ENCODE peak calls at places on chromosomes 4 and X, in six cellular contexts. F is cardiac fibroblast, W is upper lobe of right lung, L is ascending aorta, B is choroid plexus epithelial cell, A is breast epithelium. Z is an unnamed sample.

GRCh38 chr4:90536408-90536807 is 409.2 kb downstream of the CCSER1 start:
- DNase-seq in F (no peak), W (no peak), L (no peak), B (no peak), A (no peak), Z (no peak)

GRCh38 chr4:120801171-120801758 is 121.3 kb downstream of the PRDM5 start:
- DNase-seq in F (peak), W (no peak), L (peak), B (peak), A (no peak), Z (peak)

GRCh38 chr4:139746430-139746829 is 80.8 kb downstream of the MGST2 start:
- DNase-seq in F (no peak), W (no peak), L (no peak), B (peak), A (no peak), Z (no peak)

GRCh38 chrX:120380699-120381098 is 18.8 kb downstream of the ATP1B4 start:
- DNase-seq in F (peak), W (no peak), L (no peak), B (peak), A (no peak), Z (peak)

GRCh38 chr4:76622126-76622525 is 187.1 kb downstream of the SHROOM3 start:
- DNase-seq in F (no peak), W (no peak), L (no peak), B (no peak), A (no peak), Z (no peak)

GRCh38 chr4:28225005-28225404 is 1364.4 kb downstream of the STIM2 start:
- DNase-seq in F (peak), W (no peak), L (no peak), B (peak), A (no peak), Z (peak)

GRCh38 chr4:160175064-160175643 is 1072.3 kb downstream of the RAPGEF2 start:
- DNase-seq in F (no peak), W (peak), L (no peak), B (peak), A (no peak), Z (no peak)

GRCh38 chr4:150960079-150960478 is 55.0 kb downstream of the LRBA start:
- DNase-seq in F (peak), W (no peak), L (no peak), B (peak), A (no peak), Z (peak)

GRCh38 chr4:71586087-71586763 is 197.7 kb downstream of the GC start:
- DNase-seq in F (no peak), W (no peak), L (no peak), B (no peak), A (no peak), Z (no peak)

GRCh38 chrX:34629572-34629971 is 27.5 kb downstream of the TMEM47 start:
- DNase-seq in F (peak), W (no peak), L (no peak), B (no peak), A (no peak), Z (no peak)

GRCh38 chr4:141275834-141276233 is 55.1 kb downstream of the ZNF330 start:
- DNase-seq in F (peak), W (no peak), L (no peak), B (peak), A (no peak), Z (peak)

GRCh38 chr4:74157116-74157742 is 689 bp upstream of the MTHFD2L start:
- DNase-seq in F (peak), W (no peak), L (no peak), B (peak), A (no peak), Z (peak)

GRCh38 chr4:143084566-143084965 is 100.2 kb upstream of the USP38 start:
- DNase-seq in F (no peak), W (no peak), L (no peak), B (no peak), A (no peak), Z (no peak)

GRCh38 chr4:77599378-77599777 is 6.2 kb upstream of the CXCL13 start:
- DNase-seq in F (peak), W (no peak), L (no peak), B (peak), A (no peak), Z (peak)

GRCh38 chr4:186554890-186555827 is at the start of gene MTNR1A:
- DNase-seq in F (no peak), W (no peak), L (no peak), B (peak), A (no peak), Z (peak)

GRCh38 chr4:46715468-46715867 is 193.6 kb downstream of the COX7B2 start:
- DNase-seq in F (no peak), W (no peak), L (no peak), B (no peak), A (no peak), Z (no peak)

GRCh38 chr4:5322321-5322720 is 271.0 kb downstream of the STK32B start:
- DNase-seq in F (no peak), W (no peak), L (no peak), B (no peak), A (no peak), Z (no peak)

GRCh38 chr4:119750771-119751170 is 122.2 kb upstream of the PDE5A start:
- DNase-seq in F (no peak), W (no peak), L (peak), B (no peak), A (no peak), Z (no peak)

GRCh38 chr4:155566241-155566823 is 100.3 kb upstream of the GUCY1A1 start:
- DNase-seq in F (peak), W (no peak), L (no peak), B (no peak), A (no peak), Z (peak)

GRCh38 chr4:37981844-37982720 is 21.9 kb downstream of the PTTG2 start:
- DNase-seq in F (peak), W (no peak), L (no peak), B (peak), A (no peak), Z (peak)

GRCh38 chr4:61531188-61531587 is 331.1 kb downstream of the ADGRL3 start:
- DNase-seq in F (no peak), W (no peak), L (no peak), B (no peak), A (no peak), Z (no peak)

GRCh38 chr4:152571296-152571695 is 35.4 kb upstream of the FBXW7 start:
- DNase-seq in F (no peak), W (no peak), L (no peak), B (no peak), A (no peak), Z (no peak)

GRCh38 chr4:107599841-107600240 is 120.2 kb downstream of the PAPSS1 start:
- DNase-seq in F (no peak), W (no peak), L (no peak), B (no peak), A (no peak), Z (no peak)

GRCh38 chr4:121243476-121243875 is 79.4 kb upstream of the TNIP3 start:
- DNase-seq in F (no peak), W (no peak), L (no peak), B (peak), A (no peak), Z (no peak)

GRCh38 chr4:114780205-114780604 is 181.6 kb downstream of the UGT8 start:
- DNase-seq in F (peak), W (no peak), L (no peak), B (peak), A (no peak), Z (peak)

GRCh38 chrX:1582686-1583437 is 8.5 kb upstream of the AKAP17A start:
- DNase-seq in F (no peak), W (no peak), L (no peak), B (peak), A (no peak), Z (peak)

GRCh38 chrX:40153335-40154221 is 55.8 kb upstream of the BCOR start:
- DNase-seq in F (no peak), W (peak), L (no peak), B (peak), A (no peak), Z (peak)

GRCh38 chr4:8182858-8183725 is 16.0 kb upstream of the SH3TC1 start:
- DNase-seq in F (peak), W (peak), L (no peak), B (peak), A (peak), Z (peak)

DNA sequence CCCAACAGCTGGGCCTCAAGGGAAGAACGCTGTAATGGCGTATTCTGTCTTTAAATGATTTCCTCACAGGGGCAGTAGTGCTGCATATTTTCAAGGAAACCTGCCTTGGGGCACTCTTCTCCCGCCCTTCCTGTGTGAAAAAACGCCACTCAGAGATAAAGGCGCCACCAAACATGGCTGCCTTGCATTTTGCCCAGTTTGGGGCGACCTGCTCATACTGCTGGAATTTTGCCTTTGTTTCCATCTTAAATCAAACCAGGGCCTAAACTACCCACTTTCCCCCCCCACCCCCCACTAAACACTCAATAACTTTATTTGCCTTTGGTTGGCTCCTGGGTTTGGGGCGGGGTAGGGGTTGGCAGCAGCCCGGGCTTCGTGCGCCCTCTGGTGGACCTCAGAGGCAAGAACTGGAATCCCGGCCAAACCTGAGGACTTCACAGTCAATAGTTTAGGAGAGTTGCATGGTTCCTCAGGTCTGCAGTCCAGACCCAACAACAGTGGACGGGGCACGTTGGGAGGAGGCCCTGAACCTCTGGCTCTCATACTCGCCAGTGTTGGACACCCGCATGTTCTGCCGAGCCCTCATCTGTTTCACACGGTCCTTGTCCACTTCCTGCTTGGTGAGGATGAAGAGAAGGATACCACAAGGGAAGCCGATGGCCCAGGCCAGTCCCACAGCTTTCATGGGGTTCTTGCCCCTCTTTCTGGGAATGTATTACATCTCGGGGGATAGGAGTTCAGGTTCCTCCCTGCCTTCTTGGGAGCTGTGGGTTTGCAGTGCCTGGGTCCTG is 220.1 kb upstream of the STK26 start:
- DNase-seq in F (no peak), W (no peak), L (peak), B (no peak), A (peak), Z (no peak)
- H3K4me3 ChIP-seq in F (no peak), W (no peak), L (peak), B (no peak), A (peak), Z (no peak)

DNA sequence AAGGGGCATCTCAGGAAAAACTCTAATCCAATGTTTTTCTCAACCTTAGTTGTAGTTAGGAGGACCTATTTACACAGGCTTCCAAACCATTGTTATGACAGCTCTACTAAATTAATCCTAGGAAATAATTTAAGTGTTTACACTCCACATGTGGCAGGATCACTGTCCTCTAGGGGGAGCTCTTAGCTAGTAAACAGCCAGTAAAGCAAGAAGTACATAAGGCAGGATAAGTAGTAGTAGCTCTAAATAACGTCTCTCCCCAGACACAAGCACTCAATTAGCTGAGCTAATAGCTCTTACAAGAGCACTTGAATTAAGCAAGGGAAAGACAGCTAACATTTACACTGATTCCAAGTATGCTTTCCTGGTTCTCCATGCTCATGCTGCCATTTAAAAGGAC is 37.3 kb downstream of the NUDT11 start:
- DNase-seq in F (peak), W (no peak), L (no peak), B (peak), A (no peak), Z (peak)
- TF ChIP-seq CTCF in F (peak), W (peak), L (no peak), B (peak), A (no peak), Z (peak)

GRCh38 chr4:55794053-55794452 is 25.5 kb upstream of the EXOC1L start:
- DNase-seq in F (no peak), W (no peak), L (no peak), B (no peak), A (no peak), Z (no peak)

GRCh38 chr4:55791666-55792065 is 27.9 kb upstream of the EXOC1L start:
- DNase-seq in F (peak), W (no peak), L (no peak), B (peak), A (no peak), Z (peak)

GRCh38 chr4:55795342-55795741 is 24.2 kb upstream of the EXOC1L start:
- DNase-seq in F (no peak), W (no peak), L (no peak), B (no peak), A (no peak), Z (no peak)

GRCh38 chr4:55793479-55793878 is 26.1 kb upstream of the EXOC1L start:
- DNase-seq in F (no peak), W (peak), L (no peak), B (no peak), A (no peak), Z (no peak)
- H3K4me3 ChIP-seq in F (peak), W (peak), L (peak), B (peak), A (peak), Z (peak)

GRCh38 chrX:32741910-32742309 is 469.4 kb downstream of the DMD start:
- DNase-seq in F (no peak), W (no peak), L (no peak), B (no peak), A (no peak), Z (no peak)

GRCh38 chrX:32745323-32745722 is 466.0 kb downstream of the DMD start:
- DNase-seq in F (peak), W (no peak), L (no peak), B (peak), A (no peak), Z (peak)

GRCh38 chrX:32749075-32749474 is 462.3 kb downstream of the DMD start:
- DNase-seq in F (peak), W (no peak), L (no peak), B (peak), A (no peak), Z (peak)

GRCh38 chrX:32744906-32745305 is 466.4 kb downstream of the DMD start:
- DNase-seq in F (peak), W (no peak), L (no peak), B (peak), A (no peak), Z (peak)
- TF ChIP-seq CTCF in F (no peak), W (no peak), L (no peak), B (no peak), A (no peak), Z (no peak)

DNA sequence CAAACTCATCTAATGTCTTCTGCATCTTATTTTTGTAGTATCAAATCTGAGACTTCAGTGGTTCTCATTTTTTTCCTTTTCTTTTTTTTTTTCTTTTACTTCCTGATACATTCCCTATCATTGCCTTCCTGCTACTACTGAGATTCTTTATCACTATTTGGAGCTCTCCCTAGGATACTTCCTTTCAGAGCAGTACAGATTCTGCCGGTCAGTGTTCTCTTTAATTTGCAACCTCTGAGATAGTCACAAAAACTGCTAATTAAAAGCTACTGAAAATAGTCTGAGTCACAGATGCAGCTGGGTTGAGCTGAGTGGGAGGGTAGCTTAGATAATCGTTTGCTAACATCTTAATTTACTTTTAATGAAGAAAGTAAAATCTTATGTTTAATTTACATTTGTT is 1279.7 kb downstream of the ARAP2 start:
- DNase-seq in F (no peak), W (no peak), L (no peak), B (no peak), A (no peak), Z (no peak)
- H3K4me3 ChIP-seq in F (no peak), W (no peak), L (no peak), B (no peak), A (no peak), Z (no peak)